ENCODE peak calls at places on chromosomes 3 and 15, in ten cellular contexts. L is heart right ventricle, U is AG04450, J is cardiac fibroblast, V is brain microvascular endothelial cell, W is right cardiac atrium, M is K562, Q is uterus, F is heart left ventricle, Z is esophagus squamous epithelium. X is an unnamed sample.

GRCh38 chr15:28289694-28290463 is 32.1 kb downstream of the HERC2 start:
- DNase-seq in L (no peak), U (no peak), J (no peak), V (no peak), W (no peak), M (no peak), Q (no peak), F (no peak), Z (no peak), X (no peak)

GRCh38 chr15:78715930-78716329 is 74.9 kb upstream of the CHRNB4 start:
- DNase-seq in L (no peak), U (no peak), J (peak), V (peak), W (no peak), M (no peak), Q (no peak), F (no peak), Z (no peak), X (no peak)

GRCh38 chr15:87871738-87872315 is 384.7 kb downstream of the NTRK3 start:
- DNase-seq in L (no peak), U (no peak), J (peak), V (no peak), W (no peak), M (no peak), Q (no peak), F (no peak), Z (no peak), X (no peak)

GRCh38 chr15:46768287-46768686 is 949.0 kb upstream of the SEMA6D start:
- DNase-seq in L (no peak), U (no peak), J (no peak), V (no peak), W (no peak), M (peak), Q (no peak), F (no peak), Z (no peak), X (no peak)

GRCh38 chr15:101043911-101044624 is 124.9 kb downstream of the LRRK1 start:
- DNase-seq in L (no peak), U (no peak), J (no peak), V (no peak), W (peak), M (no peak), Q (peak), F (peak), Z (no peak), X (no peak)

GRCh38 chr15:26359855-26360254 is 413.0 kb downstream of the GABRB3 start:
- DNase-seq in L (no peak), U (no peak), J (no peak), V (no peak), W (no peak), M (no peak), Q (no peak), F (no peak), Z (no peak), X (no peak)

GRCh38 chr3:126476166-126476975 is 680 bp upstream of the ZXDC start:
- DNase-seq in L (peak), U (no peak), J (peak), V (peak), W (peak), M (peak), Q (peak), F (no peak), Z (peak), X (no peak)

GRCh38 chr15:39142500-39142899 is 438.4 kb upstream of the THBS1 start:
- DNase-seq in L (no peak), U (no peak), J (no peak), V (no peak), W (no peak), M (no peak), Q (no peak), F (no peak), Z (no peak), X (no peak)

GRCh38 chr3:45677045-45677436 is 12.2 kb upstream of the SACM1L start:
- DNase-seq in L (peak), U (no peak), J (peak), V (peak), W (no peak), M (no peak), Q (peak), F (no peak), Z (no peak), X (no peak)

GRCh38 chr3:48474619-48475018 is 28.1 kb downstream of the ATRIP start:
- DNase-seq in L (no peak), U (no peak), J (no peak), V (no peak), W (no peak), M (no peak), Q (no peak), F (no peak), Z (no peak), X (no peak)

GRCh38 chr3:190699784-190700183 is 162.7 kb downstream of the GMNC start:
- DNase-seq in L (no peak), U (no peak), J (no peak), V (no peak), W (no peak), M (no peak), Q (no peak), F (no peak), Z (no peak), X (no peak)

GRCh38 chr15:60001642-60002527 is 2.2 kb upstream of the FOXB1 start:
- DNase-seq in L (no peak), U (no peak), J (no peak), V (no peak), W (no peak), M (no peak), Q (no peak), F (no peak), Z (no peak), X (no peak)

GRCh38 chr3:13025090-13025489 is 48.1 kb downstream of the IQSEC1 start:
- DNase-seq in L (peak), U (no peak), J (peak), V (peak), W (peak), M (no peak), Q (no peak), F (peak), Z (no peak), X (peak)

GRCh38 chr15:89666147-89666857 is 11.0 kb upstream of the KIF7 start:
- DNase-seq in L (no peak), U (no peak), J (no peak), V (no peak), W (no peak), M (no peak), Q (no peak), F (peak), Z (no peak), X (no peak)

GRCh38 chr3:117404756-117405155 is 695.2 kb downstream of the TUSC7 start:
- DNase-seq in L (no peak), U (no peak), J (no peak), V (no peak), W (no peak), M (no peak), Q (no peak), F (no peak), Z (no peak), X (no peak)

GRCh38 chr3:75978686-75979085 is 193.3 kb upstream of the ZNF717 start:
- DNase-seq in L (no peak), U (peak), J (no peak), V (peak), W (no peak), M (no peak), Q (no peak), F (no peak), Z (no peak), X (no peak)

GRCh38 chr3:194364652-194365434 is 4.7 kb downstream of the LRRC15 start:
- DNase-seq in L (peak), U (peak), J (peak), V (peak), W (no peak), M (no peak), Q (no peak), F (no peak), Z (no peak), X (no peak)

GRCh38 chr3:185330644-185331043 is 32.3 kb upstream of the MAP3K13 start:
- DNase-seq in L (no peak), U (no peak), J (no peak), V (no peak), W (no peak), M (no peak), Q (no peak), F (no peak), Z (no peak), X (no peak)

GRCh38 chr3:43132883-43133743 is 27.2 kb upstream of the POMGNT2 start:
- DNase-seq in L (no peak), U (no peak), J (no peak), V (no peak), W (no peak), M (no peak), Q (peak), F (no peak), Z (no peak), X (no peak)

GRCh38 chr3:167032267-167032876 is 347.7 kb downstream of the ZBBX start:
- DNase-seq in L (no peak), U (peak), J (peak), V (peak), W (no peak), M (peak), Q (no peak), F (no peak), Z (no peak), X (no peak)

GRCh38 chr3:68249265-68249664 is 594.9 kb upstream of the SUCLG2 start:
- DNase-seq in L (no peak), U (no peak), J (no peak), V (no peak), W (no peak), M (no peak), Q (no peak), F (no peak), Z (no peak), X (no peak)

GRCh38 chr3:21644268-21644667 is 106.7 kb downstream of the ZNF385D start:
- DNase-seq in L (no peak), U (no peak), J (no peak), V (no peak), W (no peak), M (no peak), Q (no peak), F (no peak), Z (no peak), X (no peak)

GRCh38 chr15:41950505-41950904 is 21.9 kb downstream of the EHD4 start:
- DNase-seq in L (no peak), U (no peak), J (no peak), V (no peak), W (no peak), M (no peak), Q (no peak), F (no peak), Z (no peak), X (no peak)

GRCh38 chr15:95760508-95760907 is 570.0 kb upstream of the NR2F2 start:
- DNase-seq in L (peak), U (no peak), J (peak), V (no peak), W (no peak), M (peak), Q (no peak), F (peak), Z (no peak), X (no peak)

GRCh38 chr3:182436547-182436946 is 356.8 kb upstream of the ATP11B start:
- DNase-seq in L (no peak), U (no peak), J (no peak), V (no peak), W (no peak), M (no peak), Q (no peak), F (no peak), Z (no peak), X (no peak)

GRCh38 chr3:177329854-177330253 is 132.6 kb upstream of the TBL1XR1 start:
- DNase-seq in L (no peak), U (no peak), J (no peak), V (no peak), W (no peak), M (no peak), Q (no peak), F (no peak), Z (no peak), X (no peak)

GRCh38 chr15:36731025-36731424 is 151.6 kb downstream of the CDIN1 start:
- DNase-seq in L (no peak), U (no peak), J (no peak), V (no peak), W (no peak), M (no peak), Q (no peak), F (no peak), Z (no peak), X (no peak)

GRCh38 chr3:120615863-120616599 is 19.9 kb downstream of the NDUFB4 start:
- DNase-seq in L (peak), U (no peak), J (peak), V (peak), W (peak), M (no peak), Q (peak), F (peak), Z (no peak), X (no peak)

GRCh38 chr3:156888576-156888975 is 62.4 kb downstream of the LEKR1 start:
- DNase-seq in L (no peak), U (no peak), J (no peak), V (no peak), W (no peak), M (no peak), Q (no peak), F (no peak), Z (no peak), X (no peak)

GRCh38 chr15:52649686-52650085 is 29.5 kb downstream of the ATOSA start:
- DNase-seq in L (no peak), U (no peak), J (peak), V (no peak), W (no peak), M (no peak), Q (no peak), F (no peak), Z (no peak), X (no peak)

GRCh38 chr3:42043116-42043796 is 47.9 kb upstream of the TRAK1 start:
- DNase-seq in L (peak), U (no peak), J (peak), V (peak), W (peak), M (no peak), Q (peak), F (peak), Z (no peak), X (no peak)

GRCh38 chr3:94460914-94461313 is 398.1 kb downstream of the NSUN3 start:
- DNase-seq in L (no peak), U (no peak), J (no peak), V (no peak), W (no peak), M (no peak), Q (no peak), F (no peak), Z (no peak), X (no peak)

GRCh38 chr15:84734794-84735479 is 13.5 kb upstream of the ZNF592 start:
- DNase-seq in L (no peak), U (no peak), J (peak), V (peak), W (no peak), M (peak), Q (no peak), F (peak), Z (peak), X (no peak)

DNA sequence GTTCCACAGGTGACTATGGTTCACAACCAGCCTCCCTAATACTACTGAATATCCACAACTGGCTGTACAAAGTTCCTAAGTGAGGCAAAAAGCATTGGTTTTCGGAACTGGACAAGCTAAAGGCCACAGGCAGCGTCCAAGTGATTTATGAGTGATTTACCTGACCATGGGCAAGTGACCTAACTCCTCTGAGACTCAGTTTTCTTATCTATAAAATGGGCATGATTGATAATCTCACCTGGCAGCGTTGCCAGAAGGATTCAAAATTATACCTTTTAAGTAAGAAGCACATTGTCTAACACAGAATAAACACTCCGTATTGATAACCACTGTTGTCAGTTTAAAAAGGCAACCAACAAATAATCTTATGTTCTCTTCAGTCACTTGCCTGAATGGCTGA is 29.8 kb downstream of the ADAMTS9 start:
- DNase-seq in L (no peak), U (no peak), J (no peak), V (no peak), W (no peak), M (no peak), Q (no peak), F (no peak), Z (no peak), X (no peak)
- H3K4me3 ChIP-seq in L (no peak), U (no peak), J (no peak), V (no peak), W (no peak), M (no peak), Q (no peak), F (no peak), Z (no peak), X (no peak)

GRCh38 chr3:65902304-65902793 is 136.4 kb downstream of the MAGI1 start:
- DNase-seq in L (no peak), U (no peak), J (peak), V (no peak), W (no peak), M (no peak), Q (no peak), F (no peak), Z (no peak), X (no peak)
- H3K4me3 ChIP-seq in L (no peak), U (no peak), J (no peak), V (no peak), W (no peak), M (no peak), Q (no peak), F (no peak), Z (peak), X (peak)

GRCh38 chr3:87792532-87793321 is 266.1 kb downstream of the CGGBP1 start:
- DNase-seq in L (peak), U (no peak), J (no peak), V (peak), W (peak), M (peak), Q (no peak), F (no peak), Z (no peak), X (no peak)
- H3K4me3 ChIP-seq in L (peak), U (no peak), J (no peak), V (peak), W (peak), M (peak), Q (peak), F (peak), Z (peak), X (peak)

GRCh38 chr15:77499087-77499765 is 78.5 kb downstream of the HMG20A start:
- DNase-seq in L (no peak), U (no peak), J (no peak), V (no peak), W (no peak), M (no peak), Q (no peak), F (no peak), Z (no peak), X (no peak)

GRCh38 chr15:77497942-77498361 is 77.3 kb downstream of the HMG20A start:
- DNase-seq in L (no peak), U (no peak), J (peak), V (peak), W (peak), M (no peak), Q (peak), F (peak), Z (no peak), X (no peak)

GRCh38 chr15:77496710-77497107 is 76.0 kb downstream of the HMG20A start:
- DNase-seq in L (peak), U (peak), J (peak), V (peak), W (peak), M (peak), Q (peak), F (peak), Z (no peak), X (peak)

GRCh38 chr15:77495806-77496589 is 75.3 kb downstream of the HMG20A start:
- DNase-seq in L (no peak), U (no peak), J (peak), V (peak), W (no peak), M (no peak), Q (no peak), F (peak), Z (no peak), X (no peak)

GRCh38 chr15:77497108-77497737 is 76.5 kb downstream of the HMG20A start:
- DNase-seq in L (peak), U (no peak), J (peak), V (peak), W (peak), M (no peak), Q (no peak), F (peak), Z (no peak), X (no peak)
- H3K4me3 ChIP-seq in L (no peak), U (peak), J (no peak), V (peak), W (peak), M (no peak), Q (no peak), F (peak), Z (no peak), X (peak)

DNA sequence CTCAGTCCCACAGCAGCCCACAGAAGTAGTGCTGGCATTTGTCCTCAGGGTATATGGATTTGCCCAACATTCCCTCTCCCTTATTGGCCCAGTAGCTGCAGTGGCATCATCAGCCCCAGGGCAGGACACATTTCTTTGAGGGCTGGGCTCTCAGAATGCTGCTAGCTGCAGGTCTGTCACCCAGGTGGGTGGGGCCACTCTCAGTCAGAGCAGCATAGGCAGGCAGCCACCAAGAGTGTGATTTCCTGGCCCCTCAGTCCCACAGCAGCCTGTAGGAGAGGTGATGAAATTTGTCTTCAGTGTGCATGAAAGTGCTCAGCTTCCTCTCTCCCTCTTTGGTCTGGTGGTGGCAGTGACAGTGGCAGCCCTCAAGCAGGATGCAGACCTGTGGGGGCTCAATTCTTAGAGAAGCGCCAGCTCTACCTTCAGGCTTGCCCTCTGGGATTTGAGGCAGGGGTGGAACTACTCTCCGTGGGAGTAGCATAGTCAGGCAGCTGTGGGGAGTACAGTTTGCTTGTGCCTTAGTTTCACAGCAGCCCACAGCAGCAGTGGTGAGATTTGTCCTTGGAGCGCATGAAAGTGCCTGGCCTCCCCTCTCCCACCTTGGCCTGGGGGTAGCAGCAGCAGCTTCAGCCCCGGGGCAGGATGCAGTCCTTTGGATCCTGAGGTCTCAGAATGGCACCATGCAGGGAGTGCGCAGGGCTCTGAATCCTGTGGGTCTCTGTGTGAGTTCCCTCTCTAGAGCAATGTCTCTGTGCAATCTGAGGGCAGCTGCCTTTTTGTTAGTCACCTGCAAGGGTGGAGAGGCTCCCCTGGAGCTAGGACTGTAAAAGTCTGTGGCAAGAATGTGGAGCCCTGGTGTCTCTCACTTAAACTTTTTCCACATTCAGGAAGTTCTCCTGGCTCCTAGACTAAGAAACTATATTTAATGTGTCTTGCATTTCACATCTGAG is 1229.1 kb downstream of the ROBO2 start:
- DNase-seq in L (no peak), U (no peak), J (no peak), V (no peak), W (peak), M (no peak), Q (no peak), F (no peak), Z (no peak), X (no peak)
- H3K4me3 ChIP-seq in L (no peak), U (no peak), J (no peak), V (no peak), W (no peak), M (no peak), Q (no peak), F (no peak), Z (no peak), X (no peak)

DNA sequence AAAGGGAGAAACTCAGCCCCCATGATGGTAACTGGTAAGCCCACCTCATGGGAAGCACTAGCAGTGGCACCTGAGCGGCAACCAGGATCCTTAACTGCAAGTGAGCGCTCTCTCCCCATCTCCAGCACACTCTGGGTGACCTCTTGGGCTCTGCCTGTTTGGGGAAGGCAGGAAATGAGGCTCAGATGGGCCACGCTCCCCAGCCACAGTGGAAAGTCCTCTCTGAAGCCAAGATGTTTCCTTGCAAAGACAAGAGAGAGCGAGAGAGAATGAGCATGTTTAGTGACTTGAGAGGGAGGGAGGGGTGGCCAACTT is 289.0 kb downstream of the UACA start:
- DNase-seq in L (no peak), U (no peak), J (no peak), V (no peak), W (peak), M (no peak), Q (peak), F (no peak), Z (no peak), X (no peak)
- H3K4me3 ChIP-seq in L (no peak), U (peak), J (no peak), V (no peak), W (no peak), M (no peak), Q (no peak), F (no peak), Z (peak), X (peak)

X was measured in thoracic aorta.